ENCODE peak calls at places on chromosomes 11 and 22, in four cellular contexts. Q is IMR-90, Y is A549, V is esophagus squamous epithelium. B is an unnamed sample. For H3K4me1, the result is how much of the 10 kb centered on the place peaks cover.

GRCh38 chr11:34826384-34826726 is 89.8 kb downstream of the APIP start:
- DNase-seq in Q (no peak), Y (no peak), V (no peak), B (no peak)

GRCh38 chr22:22030493-22031182 is 48.1 kb upstream of the TOP3B start:
- DNase-seq in V (no peak), Y (peak), Q (peak), B (no peak)

GRCh38 chr11:68043349-68044144 is 4.7 kb downstream of the TCIRG1 start:
- DNase-seq in Q (peak), V (no peak), Y (peak), B (peak)

GRCh38 chr22:39690901-39691620 is 120.5 kb downstream of the CACNA1I start:
- DNase-seq in Y (no peak), Q (no peak), V (no peak), B (no peak)

GRCh38 chr11:64092119-64092760 is 56.5 kb downstream of the FLRT1 start:
- DNase-seq in Q (no peak), V (no peak), Y (no peak), B (no peak)

GRCh38 chr11:107011977-107012376 is 6.3 kb downstream of the GUCY1A2 start:
- DNase-seq in Y (no peak), V (no peak), Q (no peak), B (no peak)

GRCh38 chr11:2074266-2074825 is 64.8 kb downstream of the IGF2 start:
- DNase-seq in V (no peak), Q (no peak), Y (no peak), B (no peak)

GRCh38 chr11:38710262-38710661 is 2112.2 kb upstream of the RAG2 start:
- DNase-seq in Q (no peak), V (no peak), Y (no peak), B (no peak)

GRCh38 chr22:50274311-50274710 is 4.1 kb upstream of the MAPK11 start:
- DNase-seq in Q (peak), Y (peak), V (no peak), B (peak)

GRCh38 chr11:80096736-80097135 is 655.9 kb upstream of the TENM4 start:
- DNase-seq in Y (no peak), Q (peak), V (no peak), B (no peak)

GRCh38 chr11:113947989-113948388 is 26.9 kb upstream of the HTR3A start:
- DNase-seq in Q (no peak), V (no peak), Y (no peak), B (no peak)

GRCh38 chr11:29306527-29306926 is 710.3 kb downstream of the KCNA4 start:
- DNase-seq in Y (no peak), Q (peak), V (no peak), B (no peak)

GRCh38 chr11:117232911-117233409 is 489 bp downstream of the RNF214 start:
- DNase-seq in Y (peak), V (no peak), Q (no peak), B (no peak)

GRCh38 chr11:28346721-28347120 is 238.5 kb downstream of the METTL15 start:
- DNase-seq in V (no peak), Q (no peak), Y (no peak), B (no peak)

GRCh38 chr11:38060930-38061329 is 1462.9 kb upstream of the RAG2 start:
- DNase-seq in V (no peak), Y (no peak), Q (no peak), B (no peak)

GRCh38 chr11:27028653-27029052 is 12.0 kb upstream of the BBOX1 start:
- DNase-seq in Y (no peak), V (no peak), Q (no peak), B (no peak)

GRCh38 chr11:93393386-93393785 is 62.8 kb downstream of the DEUP1 start:
- DNase-seq in V (no peak), Q (no peak), Y (no peak), B (no peak)

GRCh38 chr11:9574806-9575530 is 1.5 kb downstream of the WEE1 start:
- DNase-seq in Q (peak), Y (peak), V (no peak), B (peak)

GRCh38 chr11:72613450-72613849 is 60.8 kb downstream of the PDE2A start:
- DNase-seq in Y (no peak), Q (no peak), V (no peak), B (no peak)

GRCh38 chr22:38864361-38865191 is 7.4 kb downstream of the CBX6 start:
- DNase-seq in Q (no peak), V (no peak), Y (no peak), B (peak)

GRCh38 chr22:49230194-49230577 is 597.5 kb downstream of the BRD1 start:
- DNase-seq in Q (no peak), Y (no peak), V (no peak), B (no peak)

GRCh38 chr22:35970601-35971417 is 57.8 kb downstream of the RBFOX2 start:
- DNase-seq in Y (no peak), Q (no peak), V (no peak), B (no peak)

GRCh38 chr22:35972559-35972958 is 56.1 kb downstream of the RBFOX2 start:
- DNase-seq in Y (no peak), V (no peak), Q (no peak), B (no peak)

GRCh38 chr22:35967046-35967397 is 61.6 kb downstream of the RBFOX2 start:
- DNase-seq in V (no peak), Y (no peak), Q (no peak), B (no peak)

GRCh38 chr22:35973388-35973787 is 55.2 kb downstream of the RBFOX2 start:
- DNase-seq in Q (no peak), Y (no peak), V (no peak), B (peak)

DNA sequence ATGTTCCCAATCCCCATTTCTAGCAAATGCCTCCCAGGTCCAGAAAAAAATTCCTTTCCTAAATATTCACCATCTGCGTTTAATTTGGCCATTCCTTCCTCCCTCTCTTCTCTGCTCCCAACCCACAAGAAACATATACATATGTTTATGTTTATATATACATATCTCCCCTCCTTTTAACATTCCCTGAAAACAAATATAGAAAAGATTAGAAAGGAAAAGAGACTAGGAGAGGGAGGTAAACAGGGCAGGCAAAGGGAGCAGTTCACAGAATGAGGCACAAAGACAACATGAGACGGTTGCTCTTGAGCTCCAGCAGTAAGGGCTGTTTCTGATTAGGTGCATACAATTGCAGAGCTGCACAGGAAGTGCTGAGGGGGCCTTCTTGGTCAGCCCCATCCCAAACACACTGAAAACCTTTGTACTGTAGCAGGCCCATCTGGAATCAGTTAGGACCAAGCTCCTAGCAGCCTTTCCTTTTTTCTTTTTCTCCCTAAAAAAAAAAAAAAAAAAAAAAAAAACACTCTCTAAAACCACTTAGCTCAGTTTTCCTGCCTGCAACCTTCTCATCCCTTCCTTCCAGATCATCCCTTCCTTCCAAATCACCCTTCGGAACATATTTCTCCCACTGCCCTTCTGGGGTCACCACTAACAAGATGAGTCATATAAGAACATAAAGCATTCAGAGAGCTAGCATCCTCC is 57.1 kb downstream of the RBFOX2 start:
- DNase-seq in V (no peak), Y (no peak), Q (peak), B (no peak)
- H3K4me1 ChIP-seq in V (half or more), Y (under half), Q (under half), B (half or more)

GRCh38 chr11:65427691-65428577 is 5.3 kb downstream of the NEAT1 start:
- DNase-seq in V (no peak), Y (no peak), Q (peak), B (peak)
- TF ChIP-seq POLR2A in V (peak), Y (peak), Q (peak), B (no peak)

GRCh38 chr11:45929486-45930030 is 7.1 kb downstream of the LARGE2 start:
- DNase-seq in Y (no peak), Q (no peak), V (no peak), B (no peak)
- H3K4me1 ChIP-seq in Y (under half), Q (under half), V (half or more), B (under half)

DNA sequence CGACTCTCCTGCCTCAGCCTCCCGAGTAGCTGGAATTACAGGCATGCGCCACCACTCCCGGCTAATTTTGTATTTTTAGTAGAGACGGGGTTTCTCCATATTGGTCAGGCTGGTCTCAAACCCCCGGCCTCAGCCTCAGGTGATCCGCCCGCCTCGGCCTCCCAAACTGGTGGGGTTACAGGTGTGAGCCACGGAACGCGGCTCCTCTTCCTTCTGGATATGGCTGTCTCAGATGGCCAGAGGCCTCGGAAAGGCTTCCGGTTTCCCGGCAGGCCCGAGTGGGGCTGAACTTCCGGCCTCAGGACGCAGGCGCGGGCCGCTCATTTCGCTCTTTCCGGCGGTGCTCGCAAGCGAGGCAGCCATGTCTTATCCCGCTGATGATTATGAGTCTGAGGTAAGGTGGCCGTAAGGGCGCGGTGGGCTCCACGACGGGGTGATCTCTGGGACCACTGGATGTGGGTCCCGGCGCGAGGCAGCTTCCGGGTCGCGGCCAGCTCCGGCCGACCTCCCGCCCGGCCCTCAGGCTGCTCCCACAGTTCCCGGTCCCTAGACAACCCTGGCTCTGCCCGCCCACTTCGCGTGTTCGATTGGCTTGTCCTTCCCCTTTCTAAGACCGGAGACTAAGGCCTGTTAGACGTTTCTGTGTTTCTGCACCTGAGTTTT is at the start of gene EIF3L:
- DNase-seq in V (peak), Q (peak), Y (peak), B (peak)
- TF ChIP-seq POLR2A in V (peak), Q (peak), Y (peak), B (peak)